ENCODE peak calls at places on chromosome 3, in five cellular contexts. V, G, W, C and B are unnamed samples.

GRCh38 chr3:191246628-191247027 is 47.6 kb downstream of the OSTN start:
- DNase-seq in V (no peak), W (no peak), G (no peak), C (no peak), B (no peak)

GRCh38 chr3:43770426-43771103 is 79.8 kb downstream of the ABHD5 start:
- DNase-seq in C (peak; percentile 81), W (peak; percentile 92), G (peak; percentile 69), V (peak; percentile 74), B (no peak)

GRCh38 chr3:120673116-120673515 is 8.9 kb downstream of the HGD start:
- DNase-seq in V (peak; percentile 29), C (no peak), G (no peak), W (no peak), B (no peak)

GRCh38 chr3:9681011-9681722 is 22.5 kb upstream of the CPNE9 start:
- DNase-seq in V (no peak), C (no peak), W (no peak), G (no peak), B (no peak)

GRCh38 chr3:106088270-106088669 is 219.5 kb upstream of the CBLB start:
- DNase-seq in W (no peak), G (no peak), V (no peak), C (no peak), B (no peak)

GRCh38 chr3:134369231-134369741 is 5.0 kb downstream of the AMOTL2 start:
- DNase-seq in C (peak; percentile 19), V (no peak), G (no peak), W (no peak), B (no peak)

GRCh38 chr3:156674911-156675743 is 737 bp downstream of the TIPARP start:
- DNase-seq in C (peak; percentile 77), W (peak; percentile 52), G (peak; percentile 65), V (peak; percentile 52), B (no peak)

GRCh38 chr3:141243295-141243707 is 11.7 kb downstream of the PXYLP1 start:
- DNase-seq in W (peak; percentile 58), G (no peak), C (no peak), V (no peak), B (no peak)

GRCh38 chr3:177150218-177150916 is 46.9 kb downstream of the TBL1XR1 start:
- DNase-seq in W (no peak), G (no peak), C (no peak), V (no peak), B (no peak)

GRCh38 chr3:53232641-53233377 is 23.0 kb downstream of the TKT start:
- DNase-seq in G (no peak), C (no peak), V (no peak), W (no peak), B (no peak)

GRCh38 chr3:52150860-52151259 is 3.4 kb downstream of the POC1A start:
- DNase-seq in G (no peak), W (no peak), V (no peak), C (no peak), B (no peak)

GRCh38 chr3:195886181-195887141 is 21.9 kb downstream of the TNK2 start:
- DNase-seq in V (no peak), W (peak; percentile 54), G (no peak), C (no peak), B (no peak)

GRCh38 chr3:60660026-60660425 is 591.2 kb downstream of the FHIT start:
- DNase-seq in G (no peak), W (no peak), V (no peak), C (no peak), B (no peak)

GRCh38 chr3:43525941-43526607 is 95.7 kb downstream of the ANO10 start:
- DNase-seq in C (no peak), W (no peak), V (no peak), G (no peak), B (no peak)

GRCh38 chr3:101677436-101678286 is 729 bp upstream of the ZBTB11 start:
- DNase-seq in W (no peak), C (peak; percentile 22), G (no peak), V (no peak), B (no peak)

GRCh38 chr3:48428863-48429415 is 947 bp downstream of the PLXNB1 start:
- DNase-seq in V (peak; percentile 40), G (peak; percentile 60), C (peak; percentile 54), W (peak; percentile 41), B (no peak)

GRCh38 chr3:40071683-40072238 is 237.7 kb upstream of the EIF1B start:
- DNase-seq in V (no peak), W (no peak), C (no peak), G (peak; percentile 17), B (no peak)

GRCh38 chr3:14248849-14249523 is 70.4 kb downstream of the LSM3 start:
- DNase-seq in C (no peak), W (no peak), G (no peak), V (no peak), B (no peak)

GRCh38 chr3:81908596-81908995 is 147.2 kb upstream of the GBE1 start:
- DNase-seq in W (no peak), G (no peak), C (no peak), V (no peak), B (no peak)

GRCh38 chr3:11055496-11055895 is 62.9 kb downstream of the SLC6A1 start:
- DNase-seq in C (no peak), W (no peak), V (no peak), G (no peak), B (no peak)

GRCh38 chr3:193788189-193788946 is 195.4 kb downstream of the OPA1 start:
- DNase-seq in W (peak; percentile 83), C (peak; percentile 70), G (peak; percentile 54), V (peak; percentile 65), B (no peak)

DNA sequence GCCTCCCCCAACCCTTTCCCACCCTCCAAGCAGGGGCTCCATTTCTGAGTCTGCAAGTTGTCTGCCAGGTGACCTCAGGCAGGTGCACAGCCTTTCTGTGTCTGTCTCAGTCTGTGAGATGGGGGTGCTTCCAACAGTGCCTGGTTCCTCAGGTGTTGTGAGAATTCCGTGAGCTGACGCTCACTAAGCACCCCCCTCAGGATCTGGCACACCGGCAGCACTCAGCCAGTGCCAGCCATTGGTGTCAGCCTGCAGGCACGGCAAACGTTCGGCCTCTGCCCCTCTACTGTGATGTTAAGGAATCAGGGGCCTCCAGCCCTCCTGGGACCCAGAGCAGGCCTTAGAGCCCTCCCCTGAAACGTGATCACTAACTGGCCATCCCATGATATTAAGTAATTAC is 2.4 kb downstream of the KLF15 start:
- DNase-seq in W (no peak), V (no peak), C (no peak), G (no peak), B (no peak)
- H3K27ac ChIP-seq in W (no peak overlapping the region), V (peak overlapping the region; percentile 93), C (peak overlapping the region; percentile 95), G (no peak overlapping the region), B (no peak overlapping the region)

DNA sequence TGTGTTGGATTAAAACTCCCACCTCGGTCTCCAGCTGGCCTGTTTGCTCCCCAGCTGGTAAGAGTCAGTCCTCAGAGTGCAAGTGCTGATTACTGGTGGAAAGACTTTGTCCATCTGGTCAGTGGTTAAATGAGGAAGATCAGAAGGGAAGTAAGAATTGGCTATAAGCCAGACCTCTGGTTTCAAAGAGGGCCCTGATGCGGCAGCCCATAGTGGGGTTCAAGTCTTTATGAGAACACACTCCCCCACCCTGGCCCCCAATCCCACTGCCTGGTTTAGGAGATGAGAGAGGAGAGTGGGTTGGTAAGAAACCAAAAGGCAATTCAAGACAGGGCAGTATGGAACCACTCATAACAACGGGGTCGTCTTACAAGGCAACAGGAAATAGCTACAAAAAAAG is 65.0 kb downstream of the FRMD4B start:
- DNase-seq in V (no peak), C (no peak), W (no peak), G (peak; percentile 14), B (no peak)
- TF ChIP-seq POLR2AphosphoS5 in V (no peak), C (no peak), W (no peak), G (peak; percentile 41), B (no peak)

GRCh38 chr3:150760431-150761200 is 2.4 kb downstream of the SIAH2 start:
- DNase-seq in C (no peak), V (no peak), W (no peak), G (no peak), B (no peak)
- H3K4me3 ChIP-seq in C (peak overlapping the region; percentile 66), V (peak overlapping the region; percentile 68), W (peak overlapping the region; percentile 72), G (no peak overlapping the region), B (peak overlapping the region; percentile 86)

GRCh38 chr3:176075491-176075890 is 1121.8 kb downstream of the TBL1XR1 start:
- DNase-seq in V (no peak), C (no peak), W (no peak), G (no peak), B (no peak)

GRCh38 chr3:176079785-176080184 is 1117.5 kb downstream of the TBL1XR1 start:
- DNase-seq in C (no peak), W (no peak), G (no peak), V (no peak), B (no peak)

GRCh38 chr3:176075046-176075445 is 1122.2 kb downstream of the TBL1XR1 start:
- DNase-seq in C (no peak), V (no peak), W (no peak), G (no peak), B (no peak)

GRCh38 chr3:176074096-176074495 is 1123.2 kb downstream of the TBL1XR1 start:
- DNase-seq in V (no peak), C (no peak), G (no peak), W (no peak), B (no peak)

GRCh38 chr3:176078916-176079315 is 1118.4 kb downstream of the TBL1XR1 start:
- DNase-seq in V (no peak), W (no peak), C (no peak), G (no peak), B (peak; percentile 20)
- H3K27ac ChIP-seq in V (no peak overlapping the region), W (no peak overlapping the region), C (no peak overlapping the region), G (no peak overlapping the region), B (peak overlapping the region; percentile 58)

GRCh38 chr3:66432041-66432766 is 68.6 kb downstream of the LRIG1 start:
- DNase-seq in W (no peak), C (no peak), V (no peak), G (no peak), B (no peak)
- TF ChIP-seq POLR2AphosphoS5 in W (no peak), C (no peak), V (no peak), G (no peak), B (no peak)

GRCh38 chr3:169966086-169966950 is at the start of gene SEC62:
- DNase-seq in V (peak; percentile 96), W (peak; percentile 93), G (peak; percentile 96), C (peak; percentile 93), B (peak; percentile 34)

GRCh38 chr3:169964176-169964575 is 2.4 kb upstream of the SEC62 start:
- DNase-seq in G (no peak), W (no peak), C (no peak), V (peak; percentile 49), B (no peak)

GRCh38 chr3:169966951-169967915 is 626 bp downstream of the SEC62 start:
- DNase-seq in V (peak; percentile 44), G (no peak), C (peak; percentile 59), W (no peak), B (no peak)

GRCh38 chr3:169968224-169968623 is 1.6 kb downstream of the SEC62 start:
- DNase-seq in V (no peak), G (no peak), W (no peak), C (no peak), B (no peak)

DNA sequence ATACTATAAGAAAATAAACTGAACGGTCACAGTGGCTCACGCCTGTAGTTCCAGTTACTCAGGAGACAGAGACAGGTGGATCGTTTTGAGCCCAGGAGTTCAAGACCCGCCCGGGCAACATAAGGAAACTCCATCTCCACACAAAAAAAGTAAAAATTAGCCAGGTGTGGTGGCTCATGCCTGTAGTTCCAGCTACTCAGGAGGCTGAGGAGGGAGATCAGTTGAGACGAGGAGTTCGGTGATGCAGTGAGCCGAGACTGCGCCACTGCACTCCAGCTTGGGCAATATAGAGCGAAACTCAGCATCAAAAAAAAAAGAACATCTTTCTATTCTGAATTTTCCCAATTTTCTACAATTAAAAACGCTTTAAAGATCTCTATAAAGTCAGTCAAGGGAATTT is 1.0 kb upstream of the SEC62 start:
- DNase-seq in V (no peak), W (no peak), G (no peak), C (no peak), B (no peak)
- H3K4me3 ChIP-seq in V (peak overlapping the region; percentile 78), W (no peak overlapping the region), G (no peak overlapping the region), C (no peak overlapping the region), B (no peak overlapping the region)

GRCh38 chr3:30760040-30760439 is 134.4 kb downstream of the GADL1 start:
- DNase-seq in V (no peak), C (no peak), W (no peak), G (no peak), B (no peak)
- H3K27ac ChIP-seq in V (no peak overlapping the region), C (no peak overlapping the region), W (no peak overlapping the region), G (no peak overlapping the region), B (no peak overlapping the region)